ENCODE peak calls at places on chromosome 4, in seven cellular contexts. K is AG09309, Q is mucosa of descending colon, A is tibial nerve, D is A172, L is cardiac fibroblast, I is H4. B is an unnamed sample.

GRCh38 chr4:71497078-71497477 is 158.3 kb downstream of the SLC4A4 start:
- DNase-seq in K (no peak), Q (no peak), A (no peak), D (no peak), L (no peak), I (no peak), B (no peak)

GRCh38 chr4:39514888-39515401 is 12.3 kb downstream of the UGDH start:
- DNase-seq in K (no peak), Q (peak; percentile 83), A (no peak), D (peak; percentile 37), L (peak; percentile 13), I (peak; percentile 91), B (no peak)

GRCh38 chr4:6391186-6391851 is 81.1 kb downstream of the PPP2R2C start:
- DNase-seq in K (no peak), Q (no peak), A (no peak), D (no peak), L (no peak), I (no peak), B (no peak)

GRCh38 chr4:7697326-7697725 is 242.3 kb downstream of the AFAP1 start:
- DNase-seq in K (no peak), Q (no peak), A (no peak), D (no peak), L (no peak), I (no peak), B (no peak)

GRCh38 chr4:119124314-119124713 is 11.3 kb upstream of the MYOZ2 start:
- DNase-seq in K (peak; percentile 67), Q (no peak), A (no peak), D (peak; percentile 58), L (peak; percentile 75), I (no peak), B (peak; percentile 54)

GRCh38 chr4:113766882-113767281 is 5.3 kb upstream of the CAMK2D start:
- DNase-seq in K (no peak), Q (no peak), A (no peak), D (no peak), L (no peak), I (no peak), B (no peak)

GRCh38 chr4:105923507-105924238 is 28.4 kb downstream of the NPNT start:
- DNase-seq in K (no peak), Q (no peak), A (peak; percentile 24), D (no peak), L (peak; percentile 7), I (no peak), B (no peak)

GRCh38 chr4:84150177-84150576 is 348.9 kb downstream of the NKX6-1 start:
- DNase-seq in K (no peak), Q (no peak), A (no peak), D (no peak), L (no peak), I (no peak), B (no peak)

B was measured in GM04504.